ENCODE peak calls at places on chromosome 13, in six cellular contexts. D is memory B cell, L is astrocyte of the cerebellum, Y is ovary, K is heart left ventricle, F is NCI-H1105 treated with DMSO at 0.1 percent for 48 hours. S is an unnamed sample.

GRCh38 chr13:111664060-111664459 is 343.6 kb downstream of the TEX29 start:
- DNase-seq in D (no peak), L (no peak), Y (no peak), K (no peak), F (no peak), S (no peak)

GRCh38 chr13:21579754-21580316 is 24.1 kb downstream of the MICU2 start:
- DNase-seq in D (no peak), L (no peak), Y (no peak), K (no peak), F (no peak), S (no peak)

GRCh38 chr13:98335721-98336120 is 158.7 kb upstream of the RNF113B start:
- DNase-seq in D (no peak), L (no peak), Y (no peak), K (no peak), F (no peak), S (no peak)

GRCh38 chr13:28438598-28439334 is 56.2 kb downstream of the FLT1 start:
- DNase-seq in D (no peak), L (no peak), Y (no peak), K (no peak), F (no peak), S (no peak)

GRCh38 chr13:68927387-68928026 is 1180.1 kb upstream of the ATXN8OS start:
- DNase-seq in D (peak; percentile 6), L (peak; percentile 32), Y (no peak), K (no peak), F (peak; percentile 27), S (peak; percentile 10)

GRCh38 chr13:98592353-98592740 is 15.4 kb upstream of the STK24 start:
- DNase-seq in D (no peak), L (no peak), Y (no peak), K (no peak), F (no peak), S (no peak)

GRCh38 chr13:30796833-30797601 is 61.7 kb downstream of the ALOX5AP start:
- DNase-seq in D (no peak), L (no peak), Y (no peak), K (no peak), F (peak; percentile 58), S (peak; percentile 42)

GRCh38 chr13:103238441-103238840 is 172.2 kb upstream of the SLC10A2 start:
- DNase-seq in D (no peak), L (no peak), Y (no peak), K (no peak), F (no peak), S (no peak)

GRCh38 chr13:33213024-33213795 is 72.3 kb downstream of the STARD13 start:
- DNase-seq in D (no peak), L (peak; percentile 86), Y (no peak), K (no peak), F (peak; percentile 6), S (no peak)

GRCh38 chr13:75165543-75166230 is 316.3 kb downstream of the TBC1D4 start:
- DNase-seq in D (no peak), L (no peak), Y (no peak), K (no peak), F (no peak), S (no peak)

GRCh38 chr13:44272692-44273091 is 100.9 kb upstream of the SERP2 start:
- DNase-seq in D (no peak), L (peak; percentile 60), Y (no peak), K (no peak), F (no peak), S (no peak)

GRCh38 chr13:36418022-36418805 is 14.1 kb upstream of the CCNA1 start:
- DNase-seq in D (no peak), L (peak; percentile 46), Y (no peak), K (no peak), F (no peak), S (no peak)

GRCh38 chr13:27592865-27593264 is 27.5 kb downstream of the LNX2 start:
- DNase-seq in D (no peak), L (no peak), Y (no peak), K (no peak), F (no peak), S (no peak)

GRCh38 chr13:101545521-101545920 is 93.0 kb downstream of the ITGBL1 start:
- DNase-seq in D (no peak), L (no peak), Y (no peak), K (no peak), F (no peak), S (no peak)